ENCODE peak calls at places on chromosome 18, in six cellular contexts. L, Y, O, Z, S and R are unnamed samples.

GRCh38 chr18:9721893-9722515 is 13.9 kb downstream of the RAB31 start:
- DNase-seq in L (no peak), Y (no peak), O (no peak), Z (no peak), S (no peak), R (no peak)

GRCh38 chr18:41617592-41617991 is 337.4 kb upstream of the PIK3C3 start:
- DNase-seq in L (no peak), Y (no peak), O (no peak), Z (no peak), S (no peak), R (no peak)

GRCh38 chr18:984004-984403 is 79.3 kb downstream of the ADCYAP1 start:
- DNase-seq in L (no peak), Y (no peak), O (no peak), Z (no peak), S (no peak), R (no peak)

GRCh38 chr18:49854681-49855080 is 41.3 kb upstream of the ACAA2 start:
- DNase-seq in L (no peak), Y (peak), O (no peak), Z (no peak), S (no peak), R (no peak)

GRCh38 chr18:9737814-9738160 is 29.7 kb downstream of the RAB31 start:
- DNase-seq in L (peak), Y (peak), O (no peak), Z (no peak), S (peak), R (no peak)

GRCh38 chr18:59546164-59546563 is 151.1 kb downstream of the CCBE1 start:
- DNase-seq in L (no peak), Y (no peak), O (peak), Z (no peak), S (no peak), R (peak)

GRCh38 chr18:31500161-31500688 is 2.2 kb downstream of the DSG2 start:
- DNase-seq in L (no peak), Y (no peak), O (no peak), Z (no peak), S (no peak), R (no peak)

GRCh38 chr18:22988208-22988607 is 55.1 kb downstream of the RBBP8 start:
- DNase-seq in L (no peak), Y (no peak), O (no peak), Z (no peak), S (no peak), R (no peak)

GRCh38 chr18:9707381-9708056 is 582 bp upstream of the RAB31 start:
- DNase-seq in L (peak), Y (no peak), O (no peak), Z (no peak), S (no peak), R (no peak)

GRCh38 chr18:73258375-73259087 is 390.7 kb upstream of the NETO1 start:
- DNase-seq in L (no peak), Y (no peak), O (no peak), Z (no peak), S (no peak), R (no peak)